ENCODE peak calls at places on chromosomes 12 and 14, in five cellular contexts. A, L, Y, N and Z are unnamed samples.

GRCh38 chr12:16349132-16349463 is 1.7 kb downstream of the MGST1 start:
- DNase-seq in N (no peak), A (no peak), Y (no peak), L (peak; percentile 88), Z (no peak)

GRCh38 chr12:108238474-108238873 is 100.6 kb downstream of the CMKLR1 start:
- DNase-seq in A (no peak), L (no peak), Y (no peak), N (no peak), Z (no peak)

GRCh38 chr12:68012712-68013111 is 23.5 kb downstream of the IFNG-AS1 start:
- DNase-seq in L (no peak), N (no peak), Y (no peak), A (no peak), Z (no peak)

GRCh38 chr12:34372003-34372402 is 349.7 kb downstream of the ALG10 start:
- DNase-seq in A (no peak), Y (no peak), N (no peak), L (no peak), Z (no peak)

GRCh38 chr12:6278439-6279255 is 31.8 kb upstream of the PLEKHG6 start:
- DNase-seq in L (peak; percentile 92), N (no peak), A (peak; percentile 98), Y (peak; percentile 88), Z (peak; percentile 49)

GRCh38 chr14:104872469-104873341 is 7.6 kb downstream of the CEP170B start:
- DNase-seq in N (no peak), Y (no peak), A (no peak), L (no peak), Z (peak; percentile 61)

GRCh38 chr12:685388-685787 is 22.1 kb upstream of the NINJ2 start:
- DNase-seq in Y (peak; percentile 79), L (no peak), N (no peak), A (no peak), Z (no peak)

GRCh38 chr14:96410119-96410518 is 18.2 kb downstream of the AK7 start:
- DNase-seq in N (no peak), A (no peak), L (no peak), Y (no peak), Z (no peak)

GRCh38 chr12:55957106-55957859 is 8.6 kb downstream of the PMEL start:
- DNase-seq in A (no peak), Y (no peak), N (no peak), L (no peak), Z (no peak)

GRCh38 chr12:541676-542289 is 82.0 kb downstream of the B4GALNT3 start:
- DNase-seq in Y (no peak), A (peak; percentile 69), N (no peak), L (no peak), Z (no peak)

GRCh38 chr14:39957987-39958386 is 525.8 kb upstream of the FBXO33 start:
- DNase-seq in Y (no peak), L (no peak), A (no peak), N (no peak), Z (no peak)

DNA sequence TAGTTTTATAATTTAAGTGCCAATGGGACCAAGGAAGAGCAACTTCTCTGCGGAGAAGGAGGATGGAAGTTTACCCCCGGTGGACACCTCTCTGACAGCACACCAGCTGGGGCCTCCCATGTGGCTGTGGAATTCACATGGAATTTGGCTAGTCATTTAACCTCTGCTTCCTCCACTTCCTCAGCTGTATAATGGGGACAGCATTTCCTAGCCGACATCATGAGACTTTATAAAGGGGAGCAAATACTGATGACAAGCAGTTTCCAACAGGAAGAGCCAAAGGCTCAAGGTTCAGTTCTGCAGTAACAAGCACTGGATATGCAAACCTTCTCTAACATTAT is 7.5 kb downstream of the DUSP6 start:
- DNase-seq in N (no peak), L (no peak), Y (no peak), A (no peak), Z (no peak)
- H3K4me1 ChIP-seq in N (peaks cover 11% of the 10 kb centered on the region), L (peaks cover 7% of the 10 kb centered on the region), Y (peaks cover 16% of the 10 kb centered on the region), A (peaks cover 22% of the 10 kb centered on the region), Z (peaks cover 31% of the 10 kb centered on the region)

GRCh38 chr12:121216102-121216501 is 6.2 kb downstream of the P2RX4 start:
- DNase-seq in Y (no peak), A (no peak), N (no peak), L (no peak), Z (no peak)
- H3K27ac ChIP-seq in Y (no peak overlapping the region), A (no peak overlapping the region), N (no peak overlapping the region), L (peak overlapping the region; percentile 1), Z (no peak overlapping the region)

GRCh38 chr12:57224973-57225679 is 4.4 kb upstream of the SHMT2 start:
- DNase-seq in N (no peak), A (no peak), L (peak; percentile 71), Y (peak; percentile 78), Z (no peak)
- H3K27me3 ChIP-seq in N (peaks cover 19% of the 10 kb centered on the region), A (peaks cover 20% of the 10 kb centered on the region), L (peaks cover 61% of the 10 kb centered on the region), Y (peaks cover 59% of the 10 kb centered on the region), Z (peaks cover 9% of the 10 kb centered on the region)

DNA sequence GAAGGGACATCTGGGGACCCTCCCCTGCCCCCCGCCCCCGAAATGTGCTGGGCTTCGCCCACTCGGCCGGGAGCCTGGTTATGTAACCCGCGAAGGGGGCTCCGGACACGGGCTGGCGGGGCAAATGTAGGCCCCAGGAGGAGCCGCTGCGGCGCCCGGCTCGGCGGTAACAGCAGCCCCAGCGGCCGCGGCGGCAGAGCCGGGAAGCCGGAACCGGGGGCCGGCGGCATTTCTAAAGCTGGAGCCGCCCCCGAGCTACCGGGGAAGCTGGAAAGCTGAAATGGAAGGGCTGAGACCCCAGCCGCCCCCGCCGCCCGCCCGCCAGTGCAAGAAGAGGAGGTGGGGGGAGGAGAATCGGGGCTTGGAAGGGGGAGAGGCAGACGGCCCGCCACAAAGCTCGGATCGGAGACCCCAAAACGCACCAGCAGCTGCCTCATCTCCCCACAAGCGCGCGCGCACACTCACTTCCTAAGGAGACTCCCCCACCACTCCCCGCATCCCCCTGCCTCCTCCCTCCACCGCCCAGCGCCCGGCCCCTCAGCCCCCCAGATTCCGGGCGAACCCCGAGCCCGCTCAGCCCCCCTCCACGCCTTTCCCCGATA is 1.5 kb downstream of the KDM2B start:
- DNase-seq in A (peak; percentile 76), N (no peak), L (peak; percentile 75), Y (peak; percentile 56), Z (peak; percentile 66)
- H3K4me1 ChIP-seq in A (peaks cover 32% of the 10 kb centered on the region), N (peaks cover 31% of the 10 kb centered on the region), L (peaks cover 36% of the 10 kb centered on the region), Y (peaks cover 42% of the 10 kb centered on the region), Z (peaks cover 7% of the 10 kb centered on the region)